ENCODE peak calls at places on chromosome 11, in eight cellular contexts. Z is AG08395, H is anterior cingulate cortex, J is skeletal muscle cell, M is foreskin fibroblast, K is ovary, D is erythroblast, O is hippocampal formation. L is an unnamed sample.
A peak's percentile ranks its signal among the peaks of the same experiment; 100 is the strongest.

GRCh38 chr11:47980907-47981621 is 705 bp downstream of the PTPRJ start:
- DNase-seq in O (peak; percentile 48), Z (peak; percentile 67), D (peak; percentile 52), H (peak; percentile 54), M (peak; percentile 30), K (peak; percentile 32), J (no peak), L (peak; percentile 45)

GRCh38 chr11:83827940-83828554 is 541.9 kb upstream of the CCDC90B start:
- DNase-seq in H (no peak), Z (peak; percentile 36), D (peak; percentile 6), K (no peak), O (no peak), M (no peak), J (no peak), L (no peak)

GRCh38 chr11:10847960-10848860 is 9.6 kb downstream of the ZBED5 start:
- DNase-seq in M (no peak), D (no peak), J (no peak), H (no peak), K (no peak), O (no peak), Z (no peak), L (no peak)

GRCh38 chr11:61827573-61828378 is at the start of gene FADS2:
- DNase-seq in M (peak; percentile 99), H (peak; percentile 92), O (peak; percentile 94), J (peak; percentile 92), K (peak; percentile 84), Z (peak; percentile 91), D (peak; percentile 89), L (peak; percentile 91)

GRCh38 chr11:84722583-84723108 is 904.5 kb downstream of the DLG2 start:
- DNase-seq in M (no peak), H (no peak), D (no peak), O (no peak), J (no peak), K (no peak), Z (no peak), L (no peak)

GRCh38 chr11:19712281-19713220 is at the start of gene NAV2:
- DNase-seq in K (peak; percentile 86), D (peak; percentile 89), O (peak; percentile 91), H (peak; percentile 84), M (peak; percentile 97), Z (peak; percentile 96), J (peak; percentile 75), L (peak; percentile 99)

GRCh38 chr11:75182652-75183051 is 31.7 kb downstream of the SLCO2B1 start:
- DNase-seq in K (no peak), M (no peak), D (no peak), Z (no peak), H (no peak), J (no peak), O (no peak), L (no peak)

GRCh38 chr11:118310781-118311485 is 6.4 kb downstream of the CD3E start:
- DNase-seq in J (no peak), O (no peak), Z (no peak), K (no peak), M (no peak), H (no peak), D (no peak), L (no peak)

GRCh38 chr11:95375881-95376280 is 144.9 kb upstream of the SESN3 start:
- DNase-seq in M (peak; percentile 53), D (no peak), Z (peak; percentile 85), K (no peak), J (peak; percentile 91), H (no peak), O (no peak), L (no peak)

GRCh38 chr11:118618991-118619375 is 11.6 kb downstream of the PHLDB1 start:
- DNase-seq in M (peak; percentile 82), J (peak; percentile 51), O (no peak), K (no peak), D (no peak), Z (peak; percentile 81), H (no peak), L (no peak)

GRCh38 chr11:134270250-134270714 is 5.9 kb upstream of the GLB1L3 start:
- DNase-seq in K (no peak), D (no peak), O (no peak), H (no peak), M (no peak), Z (no peak), J (no peak), L (no peak)

GRCh38 chr11:78161937-78162336 is 22.5 kb upstream of the ALG8 start:
- DNase-seq in O (no peak), H (no peak), Z (peak; percentile 27), M (peak; percentile 19), K (peak; percentile 84), D (no peak), J (no peak), L (no peak)

GRCh38 chr11:75349540-75350116 is 1.8 kb downstream of the ARRB1 start:
- DNase-seq in Z (no peak), D (no peak), M (no peak), K (no peak), J (no peak), H (no peak), O (peak; percentile 26), L (no peak)

GRCh38 chr11:111910637-111911562 is 670 bp downstream of the CRYAB start:
- DNase-seq in M (no peak), K (no peak), H (peak; percentile 63), D (peak; percentile 20), Z (peak; percentile 19), J (no peak), O (peak; percentile 81), L (peak; percentile 83)

GRCh38 chr11:63445720-63446119 is 45.2 kb downstream of the PLAAT5 start:
- DNase-seq in O (no peak), K (no peak), H (no peak), Z (peak; percentile 29), J (peak; percentile 5), D (no peak), M (peak; percentile 45), L (no peak)

GRCh38 chr11:88398372-88399140 is 61.0 kb upstream of the CTSC start:
- DNase-seq in Z (peak; percentile 35), M (peak; percentile 63), D (no peak), K (no peak), J (no peak), H (no peak), O (no peak), L (no peak)

GRCh38 chr11:7595016-7595869 is 78.1 kb downstream of the CYB5R2 start:
- DNase-seq in O (no peak), D (no peak), M (no peak), H (no peak), K (no peak), J (no peak), Z (peak; percentile 37), L (no peak)

GRCh38 chr11:111185259-111185658 is 60.3 kb upstream of the POU2AF2 start:
- DNase-seq in M (peak; percentile 42), J (peak; percentile 7), O (no peak), K (no peak), Z (peak; percentile 68), D (no peak), H (no peak), L (no peak)

GRCh38 chr11:11618973-11619435 is 2.8 kb downstream of the GALNT18 start:
- DNase-seq in M (no peak), O (no peak), D (no peak), K (no peak), Z (no peak), H (no peak), J (no peak), L (no peak)

GRCh38 chr11:10414659-10415058 is 40.4 kb upstream of the AMPD3 start:
- DNase-seq in H (no peak), Z (peak; percentile 67), J (no peak), K (no peak), D (peak; percentile 10), O (peak; percentile 28), M (no peak), L (no peak)

GRCh38 chr11:101706541-101706940 is 122.7 kb upstream of the TRPC6 start:
- DNase-seq in O (no peak), D (no peak), Z (peak; percentile 37), J (peak; percentile 12), K (no peak), H (no peak), M (peak; percentile 42), L (no peak)

GRCh38 chr11:45436118-45436517 is 150.0 kb upstream of the SYT13 start:
- DNase-seq in Z (no peak), M (no peak), H (no peak), D (no peak), J (no peak), O (no peak), K (no peak), L (no peak)

GRCh38 chr11:59706518-59707285 is 6.9 kb downstream of the OR10V1 start:
- DNase-seq in H (no peak), M (peak; percentile 93), K (no peak), O (no peak), Z (peak; percentile 54), J (peak; percentile 39), D (peak; percentile 92), L (no peak)

GRCh38 chr11:13786688-13787087 is 118.2 kb downstream of the FAR1 start:
- DNase-seq in H (no peak), K (no peak), Z (no peak), M (no peak), O (no peak), D (no peak), J (no peak), L (no peak)

GRCh38 chr11:73213196-73214143 is 4.6 kb upstream of the P2RY2 start:
- DNase-seq in M (no peak), K (no peak), H (no peak), Z (no peak), O (no peak), J (no peak), D (no peak), L (peak; percentile 56)

GRCh38 chr11:17476317-17477083 is at the start of gene ABCC8:
- DNase-seq in J (no peak), M (no peak), H (peak; percentile 11), Z (no peak), D (no peak), K (no peak), O (no peak), L (peak; percentile 83)